ENCODE peak calls at places on chromosomes 12 and 14, in five cellular contexts. J is heart left ventricle, C is stomach, H is GM12878, L is uterus. F is an unnamed sample.
A peak's percentile ranks its signal among the peaks of the same experiment; 100 is the strongest.

GRCh38 chr12:76158518-76159321 is 74.2 kb upstream of the NAP1L1 start:
- DNase-seq in J (peak; percentile 28), C (peak; percentile 55), H (peak; percentile 91), L (no peak), F (no peak)

GRCh38 chr12:113980537-113981337 is 14.6 kb upstream of the RBM19 start:
- DNase-seq in J (no peak), C (no peak), H (no peak), L (peak; percentile 24), F (no peak)

GRCh38 chr14:36661506-36662257 is at the start of gene PAX9:
- DNase-seq in J (peak; percentile 60), C (peak; percentile 78), H (peak; percentile 23), L (peak; percentile 62), F (no peak)

GRCh38 chr12:106903241-106903950 is 52.3 kb upstream of the TMEM263 start:
- DNase-seq in J (peak; percentile 76), C (peak; percentile 89), H (no peak), L (peak; percentile 72), F (no peak)

GRCh38 chr12:59595557-59596231 is at the start of gene SLC16A7:
- DNase-seq in J (peak; percentile 95), C (peak; percentile 87), H (peak; percentile 60), L (peak; percentile 91), F (no peak)

GRCh38 chr12:67747869-67748760 is 99.6 kb downstream of the DYRK2 start:
- DNase-seq in J (no peak), C (peak; percentile 77), H (no peak), L (no peak), F (no peak)

GRCh38 chr14:53613404-53614253 is 343.0 kb downstream of the BMP4 start:
- DNase-seq in J (no peak), C (no peak), H (peak; percentile 98), L (no peak), F (no peak)

GRCh38 chr14:77033622-77034521 is 5.4 kb upstream of the IRF2BPL start:
- DNase-seq in J (peak; percentile 89), C (peak; percentile 82), H (peak; percentile 72), L (peak; percentile 84), F (no peak)

GRCh38 chr12:116708826-116709756 is 28.8 kb downstream of the SPRING1 start:
- DNase-seq in J (peak; percentile 58), C (peak; percentile 74), H (no peak), L (peak; percentile 41), F (no peak)

GRCh38 chr14:69152944-69153847 is at the start of gene DCAF5:
- DNase-seq in J (peak; percentile 96), C (peak; percentile 95), H (peak; percentile 71), L (peak; percentile 91), F (no peak)
- TF ChIP-seq POLR2A in J (peak; percentile 76), C (no peak), H (peak; percentile 86), L (peak; percentile 83), F (peak; percentile 79)

GRCh38 chr14:67385120-67385519 is 25.0 kb downstream of the EIF2S1 start:
- DNase-seq in J (no peak), C (no peak), H (no peak), L (no peak), F (no peak)
- TF ChIP-seq POLR2A in J (no peak), C (no peak), H (no peak), L (no peak), F (no peak)

DNA sequence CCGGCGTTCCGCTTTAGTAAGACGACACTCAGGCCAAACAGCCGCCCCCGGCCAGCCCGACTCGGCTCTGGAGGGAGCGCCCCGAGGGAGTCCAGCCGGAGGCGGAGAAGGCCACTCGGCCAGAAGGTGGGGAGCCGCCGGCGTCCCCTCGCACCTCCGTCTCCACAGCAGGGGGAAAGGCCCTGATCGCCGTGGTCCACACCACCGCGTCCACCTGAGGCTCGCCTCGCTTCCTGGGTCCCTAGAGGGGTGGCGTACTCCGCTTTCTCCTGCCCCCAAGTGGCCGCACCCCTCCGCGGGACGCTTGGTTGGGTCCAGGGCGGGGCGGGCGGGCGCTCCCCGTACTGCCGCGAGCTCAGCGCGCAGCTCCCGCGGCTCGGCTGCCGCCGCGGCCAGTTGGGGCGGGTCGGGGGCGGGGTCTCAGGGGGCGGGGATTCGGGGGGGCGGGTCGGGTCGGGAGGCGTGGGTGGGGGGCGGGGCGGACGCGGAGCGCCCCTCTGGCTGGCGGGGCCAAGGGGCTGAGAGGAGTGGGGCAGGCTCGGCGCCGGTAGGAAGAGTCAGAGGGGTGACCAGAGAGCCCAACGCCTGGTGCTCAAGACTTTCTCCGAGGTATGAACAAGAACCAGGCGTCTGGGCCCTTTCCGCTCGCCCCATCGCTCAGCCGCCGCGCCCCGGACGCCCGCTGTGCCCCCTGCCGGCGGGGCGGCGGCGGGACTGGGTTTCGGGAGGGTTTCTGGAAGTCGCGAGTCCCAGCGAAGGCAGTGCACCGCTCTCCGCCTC is at the start of gene FRMD6:
- DNase-seq in J (peak; percentile 93), C (peak; percentile 76), H (peak; percentile 26), L (peak; percentile 89), F (no peak)
- TF ChIP-seq POLR2A in J (peak; percentile 85), C (no peak), H (peak; percentile 82), L (peak; percentile 79), F (no peak)

GRCh38 chr14:33347816-33348215 is 409.1 kb downstream of the NPAS3 start:
- DNase-seq in J (no peak), C (no peak), H (no peak), L (no peak), F (no peak)

GRCh38 chr14:33352821-33353220 is 414.1 kb downstream of the NPAS3 start:
- DNase-seq in J (no peak), C (no peak), H (no peak), L (no peak), F (no peak)

GRCh38 chr14:33343016-33343415 is 404.3 kb downstream of the NPAS3 start:
- DNase-seq in J (no peak), C (no peak), H (no peak), L (no peak), F (no peak)

DNA sequence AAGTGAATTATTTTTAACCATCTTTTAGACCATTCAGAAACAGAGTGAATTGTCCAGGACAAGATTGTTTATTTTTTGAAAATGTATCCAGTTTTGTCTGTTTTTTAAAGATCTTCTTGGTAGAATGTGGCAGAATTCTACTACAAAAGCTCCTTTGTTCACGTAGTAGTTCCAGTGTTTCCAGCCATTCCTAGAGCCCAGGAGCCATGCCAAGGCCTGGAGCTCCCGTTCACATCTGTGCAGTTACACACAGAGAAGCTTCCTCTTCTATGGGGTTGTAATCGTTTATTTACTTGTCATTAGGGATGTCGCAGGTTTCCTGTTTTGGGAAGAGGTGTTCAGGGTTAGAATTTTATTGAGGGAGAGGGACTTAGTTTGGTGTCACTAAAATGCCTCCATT is 409.8 kb downstream of the NPAS3 start:
- DNase-seq in J (no peak), C (no peak), H (no peak), L (no peak), F (no peak)
- TF ChIP-seq POLR2A in J (no peak), C (no peak), H (no peak), L (no peak), F (no peak)